ENCODE peak calls at places on chromosomes 16 and 17, in four cellular contexts. One of them, this sample, is unnamed.

GRCh38 chr17:38415250-38416194 is 12.7 kb upstream of the ARHGAP23 start:
- DNase-seq in SK-N-SH: no peak
- DNase-seq in GM23248: peak
- DNase-seq in PC-9: no peak
- DNase-seq in this sample: peak

GRCh38 chr16:83631006-83631405 is 176.8 kb upstream of the HSBP1 start:
- DNase-seq in SK-N-SH: no peak
- DNase-seq in GM23248: no peak
- DNase-seq in PC-9: no peak
- DNase-seq in this sample: no peak

GRCh38 chr16:69412287-69412686 is 12.1 kb upstream of the CYB5B start:
- DNase-seq in PC-9: no peak
- DNase-seq in SK-N-SH: no peak
- DNase-seq in GM23248: no peak
- DNase-seq in this sample: no peak

GRCh38 chr17:71900830-71901229 is 220.0 kb upstream of the SOX9 start:
- DNase-seq in PC-9: peak
- DNase-seq in GM23248: peak
- DNase-seq in SK-N-SH: no peak
- DNase-seq in this sample: no peak

GRCh38 chr17:68576137-68576536 is 25.0 kb downstream of the FAM20A start:
- DNase-seq in SK-N-SH: no peak
- DNase-seq in PC-9: no peak
- DNase-seq in GM23248: no peak
- DNase-seq in this sample: no peak

GRCh38 chr17:53655591-53655990 is 167.1 kb upstream of the KIF2B start:
- DNase-seq in GM23248: peak
- DNase-seq in SK-N-SH: no peak
- DNase-seq in PC-9: no peak
- DNase-seq in this sample: no peak

GRCh38 chr16:10682604-10683003 is 12.1 kb downstream of the TEKT5 start:
- DNase-seq in PC-9: no peak
- DNase-seq in SK-N-SH: no peak
- DNase-seq in GM23248: no peak
- DNase-seq in this sample: no peak

GRCh38 chr16:89323120-89323960 is 105.8 kb downstream of the ZNF778 start:
- DNase-seq in PC-9: no peak
- DNase-seq in SK-N-SH: no peak
- DNase-seq in GM23248: no peak
- DNase-seq in this sample: no peak

GRCh38 chr16:23754594-23755483 is at the start of gene CHP2:
- DNase-seq in PC-9: no peak
- DNase-seq in SK-N-SH: peak
- DNase-seq in GM23248: no peak
- DNase-seq in this sample: peak

GRCh38 chr16:89958068-89958467 is 9.5 kb downstream of the DEF8 start:
- DNase-seq in GM23248: peak
- DNase-seq in PC-9: no peak
- DNase-seq in SK-N-SH: peak
- DNase-seq in this sample: peak

GRCh38 chr16:17281052-17281451 is 189.7 kb downstream of the XYLT1 start:
- DNase-seq in SK-N-SH: no peak
- DNase-seq in GM23248: no peak
- DNase-seq in PC-9: no peak
- DNase-seq in this sample: no peak

GRCh38 chr16:84829168-84829965 is 9.6 kb downstream of the CRISPLD2 start:
- DNase-seq in SK-N-SH: no peak
- DNase-seq in GM23248: peak
- DNase-seq in PC-9: no peak
- DNase-seq in this sample: no peak

GRCh38 chr16:20675488-20676267 is 21.8 kb downstream of the ACSM1 start:
- DNase-seq in PC-9: peak
- DNase-seq in SK-N-SH: no peak
- DNase-seq in GM23248: peak
- DNase-seq in this sample: no peak

GRCh38 chr17:38733315-38734234 is 3.4 kb downstream of the CISD3 start:
- DNase-seq in PC-9: no peak
- DNase-seq in SK-N-SH: no peak
- DNase-seq in GM23248: no peak
- DNase-seq in this sample: no peak

GRCh38 chr17:59330314-59330942 is 1.0 kb upstream of the YPEL2 start:
- DNase-seq in GM23248: peak
- DNase-seq in SK-N-SH: no peak
- DNase-seq in PC-9: peak
- DNase-seq in this sample: no peak

GRCh38 chr16:57848181-57848580 is 45.9 kb upstream of the KIFC3 start:
- DNase-seq in PC-9: no peak
- DNase-seq in SK-N-SH: no peak
- DNase-seq in GM23248: no peak
- DNase-seq in this sample: no peak

GRCh38 chr17:39599006-39599664 is 8.6 kb downstream of the NEUROD2 start:
- DNase-seq in SK-N-SH: peak
- DNase-seq in GM23248: no peak
- DNase-seq in PC-9: no peak
- DNase-seq in this sample: no peak

GRCh38 chr17:3879181-3879580 is 13.7 kb downstream of the CAMKK1 start:
- DNase-seq in PC-9: no peak
- DNase-seq in SK-N-SH: peak
- DNase-seq in GM23248: peak
- DNase-seq in this sample: no peak

GRCh38 chr17:7281953-7282751 is 634 bp downstream of the SLC2A4 start:
- DNase-seq in PC-9: no peak
- DNase-seq in SK-N-SH: peak
- DNase-seq in GM23248: no peak
- DNase-seq in this sample: no peak

GRCh38 chr17:7281074-7281952 is at the start of gene SLC2A4:
- DNase-seq in GM23248: peak
- DNase-seq in SK-N-SH: peak
- DNase-seq in PC-9: peak
- DNase-seq in this sample: peak

GRCh38 chr17:7283471-7284216 is 2.1 kb downstream of the SLC2A4 start:
- DNase-seq in PC-9: no peak
- DNase-seq in GM23248: no peak
- DNase-seq in SK-N-SH: peak
- DNase-seq in this sample: no peak

GRCh38 chr17:7284911-7285310 is 3.4 kb downstream of the SLC2A4 start:
- DNase-seq in SK-N-SH: no peak
- DNase-seq in GM23248: no peak
- DNase-seq in PC-9: no peak
- DNase-seq in this sample: no peak

DNA sequence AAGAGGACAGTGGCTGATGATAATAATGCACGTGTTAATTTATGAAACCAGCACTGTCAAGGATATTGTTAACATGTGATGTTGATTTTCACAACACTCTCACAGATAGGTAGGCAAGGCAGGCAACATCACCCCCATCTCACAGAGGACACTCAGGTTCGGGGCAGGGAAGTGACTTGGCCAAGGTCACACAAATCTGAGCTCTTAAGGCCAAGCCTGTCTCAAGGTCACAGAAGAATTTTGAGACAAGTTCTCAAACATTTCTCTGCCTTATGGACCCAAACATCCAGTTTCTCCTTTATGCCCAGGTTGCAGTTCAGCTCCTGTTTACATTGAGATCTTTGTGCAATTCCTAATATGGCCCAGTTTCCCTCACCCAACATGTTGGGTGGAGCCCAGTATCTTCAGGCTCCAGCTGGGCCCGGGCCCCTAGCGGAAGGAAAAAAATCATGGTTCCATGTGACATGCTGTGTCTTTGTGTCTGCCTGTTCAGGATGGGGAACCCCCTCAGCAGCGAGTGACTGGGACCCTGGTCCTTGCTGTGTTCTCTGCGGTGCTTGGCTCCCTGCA is 1.3 kb downstream of the SLC2A4 start:
- DNase-seq in SK-N-SH: peak
- DNase-seq in GM23248: peak
- DNase-seq in PC-9: no peak
- DNase-seq in this sample: no peak
- H3K4me3 ChIP-seq in SK-N-SH: no peak
- H3K4me3 ChIP-seq in GM23248: no peak
- H3K4me3 ChIP-seq in PC-9: no peak
- H3K4me3 ChIP-seq in this sample: no peak

DNA sequence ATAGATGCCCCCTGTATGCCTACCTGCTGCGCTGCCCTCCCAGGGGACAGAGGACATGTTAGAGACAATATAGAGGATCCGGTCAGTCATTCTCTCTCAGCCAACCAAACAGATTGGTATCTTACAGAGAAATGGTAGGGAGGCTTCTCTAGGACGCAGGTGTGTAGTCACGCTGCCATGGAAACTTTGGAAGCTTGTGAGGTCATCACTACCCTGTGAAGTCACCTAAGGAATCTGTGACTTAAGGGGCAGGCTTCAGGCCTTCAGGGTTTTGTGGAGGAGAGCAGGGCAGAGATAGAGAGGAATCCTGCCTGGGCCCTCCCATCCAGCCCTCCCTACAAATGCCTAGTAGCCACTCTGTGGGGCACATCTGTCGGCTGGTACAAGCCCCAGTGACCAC is at the start of gene DPEP2NB:
- DNase-seq in GM23248: no peak
- DNase-seq in PC-9: no peak
- DNase-seq in SK-N-SH: no peak
- DNase-seq in this sample: no peak
- H3K4me3 ChIP-seq in GM23248: no peak
- H3K4me3 ChIP-seq in PC-9: no peak
- H3K4me3 ChIP-seq in SK-N-SH: no peak
- H3K4me3 ChIP-seq in this sample: no peak

GRCh38 chr16:56675685-56676210 is 6.1 kb downstream of the MT1H start:
- DNase-seq in PC-9: no peak
- DNase-seq in SK-N-SH: no peak
- DNase-seq in GM23248: no peak
- DNase-seq in this sample: no peak
- H3K4me3 ChIP-seq in PC-9: no peak
- H3K4me3 ChIP-seq in SK-N-SH: no peak
- H3K4me3 ChIP-seq in GM23248: no peak
- H3K4me3 ChIP-seq in this sample: peak

GRCh38 chr16:15886078-15886477 is 2.3 kb downstream of the CEP20 start:
- DNase-seq in SK-N-SH: no peak
- DNase-seq in GM23248: no peak
- DNase-seq in PC-9: no peak
- DNase-seq in this sample: no peak

GRCh38 chr16:15885560-15886001 is 2.8 kb downstream of the CEP20 start:
- DNase-seq in GM23248: peak
- DNase-seq in SK-N-SH: no peak
- DNase-seq in PC-9: no peak
- DNase-seq in this sample: no peak

GRCh38 chr16:15888072-15888976 is at the start of gene CEP20:
- DNase-seq in GM23248: peak
- DNase-seq in PC-9: peak
- DNase-seq in SK-N-SH: peak
- DNase-seq in this sample: peak

GRCh38 chr16:15891508-15891907 is 3.1 kb upstream of the CEP20 start:
- DNase-seq in PC-9: no peak
- DNase-seq in SK-N-SH: no peak
- DNase-seq in GM23248: no peak
- DNase-seq in this sample: no peak

GRCh38 chr16:15887283-15887682 is 1.1 kb downstream of the CEP20 start:
- DNase-seq in SK-N-SH: no peak
- DNase-seq in PC-9: no peak
- DNase-seq in GM23248: peak
- DNase-seq in this sample: no peak
- H3K4me3 ChIP-seq in SK-N-SH: peak
- H3K4me3 ChIP-seq in PC-9: peak
- H3K4me3 ChIP-seq in GM23248: peak
- H3K4me3 ChIP-seq in this sample: no peak

DNA sequence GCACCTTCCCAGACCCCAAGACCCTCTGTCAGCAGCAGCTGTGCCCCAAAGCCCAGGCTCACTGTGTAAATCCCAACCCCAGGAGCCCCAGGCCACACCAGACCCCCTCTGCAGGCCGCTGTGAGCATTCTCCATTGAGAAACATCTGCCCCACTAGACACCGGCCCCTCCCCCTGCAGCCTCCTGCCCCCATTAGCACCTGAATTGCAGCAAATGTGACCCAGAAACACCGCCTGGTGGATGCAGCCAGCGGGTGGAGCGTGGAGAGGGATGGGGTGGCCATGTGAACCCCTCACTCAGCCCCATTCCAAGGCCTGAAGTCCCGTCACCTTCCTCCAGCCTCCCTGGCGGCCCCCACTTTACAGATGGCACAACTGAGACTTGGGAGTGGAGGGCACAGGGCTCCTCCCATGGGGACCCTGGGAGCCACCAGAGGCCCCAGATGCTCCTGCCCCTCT is 2.2 kb downstream of the UBALD1 start:
- DNase-seq in PC-9: no peak
- DNase-seq in GM23248: peak
- DNase-seq in SK-N-SH: peak
- DNase-seq in this sample: no peak
- H3K4me3 ChIP-seq in PC-9: peak
- H3K4me3 ChIP-seq in GM23248: peak
- H3K4me3 ChIP-seq in SK-N-SH: peak
- H3K4me3 ChIP-seq in this sample: no peak

DNA sequence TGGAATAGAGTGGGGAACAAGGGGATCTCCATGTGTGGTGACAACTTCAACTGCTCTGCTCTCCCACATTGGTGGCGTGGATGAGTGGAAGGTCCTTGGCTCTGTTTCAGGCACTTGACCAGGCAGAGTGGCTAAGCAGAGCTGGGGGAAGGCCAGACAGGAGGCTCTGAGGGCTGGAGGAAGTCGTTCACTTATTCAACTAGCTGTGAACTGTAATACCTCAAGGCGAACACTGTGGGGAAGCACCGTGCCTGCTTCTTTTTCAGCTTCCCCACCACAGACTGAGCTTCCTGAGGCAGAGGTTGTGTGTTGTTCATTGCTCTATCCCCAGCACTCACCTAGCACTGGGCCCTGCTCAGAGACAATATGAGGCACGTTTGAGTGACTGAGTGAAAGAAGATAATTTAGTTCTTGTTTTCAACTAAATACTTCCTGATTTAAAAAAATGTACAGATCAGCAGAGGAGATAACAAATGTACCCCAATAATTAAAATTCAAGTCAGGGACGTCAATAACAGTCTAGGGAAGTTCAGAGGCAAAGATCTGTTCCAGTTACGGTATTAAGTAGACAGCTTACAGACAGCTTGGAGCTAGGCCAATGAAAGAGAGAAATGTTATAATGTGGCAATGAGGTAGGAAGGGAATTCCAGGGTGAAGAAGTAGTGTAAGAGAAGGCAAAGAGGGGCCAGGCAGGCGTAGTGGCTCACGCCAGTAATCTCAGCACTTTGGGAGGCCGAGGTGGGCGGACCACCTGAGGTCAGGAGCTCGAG is 34.7 kb downstream of the MYO18A start:
- DNase-seq in PC-9: peak
- DNase-seq in GM23248: peak
- DNase-seq in SK-N-SH: peak
- DNase-seq in this sample: peak
- H3K4me3 ChIP-seq in PC-9: no peak
- H3K4me3 ChIP-seq in GM23248: no peak
- H3K4me3 ChIP-seq in SK-N-SH: no peak
- H3K4me3 ChIP-seq in this sample: no peak